ENCODE peak calls at places on chromosomes 13 and 19, in five cellular contexts. A, V, G, L and C are unnamed samples.

GRCh38 chr19:2552859-2553258 is 76.9 kb downstream of the GADD45B start:
- DNase-seq in V (no peak), L (no peak), A (no peak), G (no peak), C (no peak)

GRCh38 chr13:19605161-19605955 is 28.1 kb upstream of the MPHOSPH8 start:
- DNase-seq in G (peak), L (no peak), V (no peak), A (no peak), C (no peak)

GRCh38 chr13:98476106-98476505 is 100.8 kb downstream of the STK24 start:
- DNase-seq in A (no peak), V (no peak), G (no peak), L (no peak), C (no peak)

GRCh38 chr13:106612688-106613087 is 44.8 kb upstream of the ARGLU1 start:
- DNase-seq in V (peak), A (peak), L (no peak), G (no peak), C (peak)

GRCh38 chr13:99875391-99875790 is 96.2 kb downstream of the ZIC5 start:
- DNase-seq in G (no peak), V (no peak), L (no peak), A (no peak), C (no peak)

GRCh38 chr13:33016414-33017409 is at the start of gene KL:
- DNase-seq in A (peak), V (peak), G (peak), L (no peak), C (no peak)

GRCh38 chr13:109684836-109685602 is 101.4 kb downstream of the IRS2 start:
- DNase-seq in L (no peak), V (no peak), A (no peak), G (peak), C (peak)

GRCh38 chr13:110001622-110002275 is 215.4 kb upstream of the IRS2 start:
- DNase-seq in A (peak), L (no peak), V (no peak), G (peak), C (peak)

GRCh38 chr19:5268801-5269200 is 71.8 kb downstream of the PTPRS start:
- DNase-seq in G (no peak), V (no peak), A (no peak), L (no peak), C (no peak)

GRCh38 chr13:23867027-23867491 is 22.1 kb downstream of the MIPEP start:
- DNase-seq in A (peak), V (no peak), L (no peak), G (peak), C (peak)

GRCh38 chr13:86052141-86052540 is 252.9 kb upstream of the SLITRK6 start:
- DNase-seq in L (no peak), A (no peak), V (no peak), G (no peak), C (no peak)

GRCh38 chr13:27405521-27406134 is 18.8 kb upstream of the GTF3A start:
- DNase-seq in G (no peak), L (no peak), V (no peak), A (no peak), C (no peak)

GRCh38 chr19:13077233-13077632 is 25.4 kb downstream of the LYL1 start:
- DNase-seq in G (no peak), V (no peak), L (no peak), A (no peak), C (no peak)

GRCh38 chr13:98458431-98458830 is 118.5 kb downstream of the STK24 start:
- DNase-seq in G (no peak), V (no peak), A (no peak), L (no peak), C (no peak)

GRCh38 chr13:38686635-38687245 is at the start of gene FREM2:
- DNase-seq in V (peak), G (peak), A (peak), L (no peak), C (peak)

GRCh38 chr13:85261757-85262346 is 537.4 kb downstream of the SLITRK6 start:
- DNase-seq in V (no peak), G (no peak), A (peak), L (no peak), C (peak)

GRCh38 chr19:5717215-5717614 is 2.7 kb downstream of the LONP1 start:
- DNase-seq in G (no peak), A (no peak), L (no peak), V (no peak), C (no peak)

GRCh38 chr19:48966541-48967345 is 1.6 kb downstream of the FTL start:
- DNase-seq in L (no peak), G (no peak), V (no peak), A (peak), C (peak)

GRCh38 chr13:33276581-33276980 is 9.0 kb downstream of the STARD13 start:
- DNase-seq in L (no peak), V (no peak), A (no peak), G (peak), C (peak)

GRCh38 chr19:34135401-34135800 is 36.9 kb upstream of the LSM14A start:
- DNase-seq in V (no peak), G (no peak), L (no peak), A (no peak), C (no peak)

GRCh38 chr19:679418-680286 is 3.5 kb downstream of the FSTL3 start:
- DNase-seq in G (peak), V (peak), L (no peak), A (peak), C (peak)

GRCh38 chr19:49475995-49476880 is 2.2 kb downstream of the FLT3LG start:
- DNase-seq in A (peak), L (no peak), G (no peak), V (no peak), C (peak)

GRCh38 chr19:6509118-6509971 is 7.2 kb upstream of the TUBB4A start:
- DNase-seq in G (no peak), L (no peak), A (no peak), V (no peak), C (no peak)

GRCh38 chr19:4449826-4450075 is 7.8 kb downstream of the UBXN6 start:
- DNase-seq in A (no peak), L (no peak), G (no peak), V (no peak), C (no peak)

GRCh38 chr19:6034512-6034911 is 56.6 kb upstream of the RANBP3 start:
- DNase-seq in V (no peak), A (no peak), G (no peak), L (no peak), C (no peak)

GRCh38 chr19:54459282-54460229 is 4.0 kb downstream of the LENG9 start:
- DNase-seq in G (no peak), A (peak), L (no peak), V (no peak), C (no peak)

GRCh38 chr13:31046711-31047279 is 114.3 kb downstream of the TEX26 start:
- DNase-seq in G (peak), L (no peak), V (no peak), A (peak), C (peak)

GRCh38 chr13:31742102-31742695 is 2.9 kb downstream of the RXFP2 start:
- DNase-seq in G (peak), A (peak), L (no peak), V (peak), C (peak)

GRCh38 chr13:75533866-75534265 is 3.8 kb downstream of the COMMD6 start:
- DNase-seq in L (no peak), A (no peak), G (peak), V (no peak), C (no peak)

GRCh38 chr13:48828962-48829405 is 146.7 kb upstream of the FNDC3A start:
- DNase-seq in A (no peak), V (no peak), L (no peak), G (peak), C (no peak)

GRCh38 chr13:60328073-60328472 is 68.9 kb upstream of the TDRD3 start:
- DNase-seq in V (no peak), A (no peak), G (no peak), L (no peak), C (no peak)

GRCh38 chr13:111945086-111945485 is 121.9 kb upstream of the SOX1 start:
- DNase-seq in G (no peak), V (no peak), L (no peak), A (no peak), C (no peak)

GRCh38 chr19:52943884-52944643 is 18.6 kb downstream of the ZNF816 start:
- DNase-seq in A (no peak), G (no peak), L (no peak), V (no peak), C (no peak)

GRCh38 chr19:413756-414420 is 4.9 kb upstream of the C2CD4C start:
- DNase-seq in V (no peak), A (no peak), G (no peak), L (no peak), C (no peak)

GRCh38 chr13:76293346-76293745 is 592.9 kb downstream of the KCTD12 start:
- DNase-seq in L (peak), G (peak), A (peak), V (no peak), C (peak)

GRCh38 chr19:41903161-41903953 is 20.4 kb downstream of the ARHGEF1 start:
- DNase-seq in A (no peak), L (no peak), G (no peak), V (no peak), C (no peak)

GRCh38 chr19:12159773-12160414 is 3.0 kb upstream of the ZNF136 start:
- DNase-seq in L (no peak), G (no peak), A (no peak), V (no peak), C (no peak)

GRCh38 chr19:23790641-23791488 is 32.2 kb upstream of the ZNF681 start:
- DNase-seq in G (no peak), A (no peak), V (peak), L (no peak), C (no peak)

GRCh38 chr13:76948139-76948538 is at the start of gene ACOD1:
- DNase-seq in L (no peak), G (no peak), A (no peak), V (no peak), C (no peak)

GRCh38 chr13:95403349-95404140 is 102.3 kb upstream of the ABCC4 start:
- DNase-seq in V (no peak), G (peak), A (peak), L (no peak), C (no peak)

GRCh38 chr13:40776232-40776631 is 5.2 kb upstream of the MRPS31 start:
- DNase-seq in L (no peak), A (no peak), G (no peak), V (no peak), C (no peak)
- H3K4me3 ChIP-seq in L (no peak), A (no peak), G (no peak), V (no peak), C (no peak)

GRCh38 chr19:27774827-27775226 is 1438.1 kb downstream of the UQCRFS1 start:
- DNase-seq in V (no peak), G (no peak), A (no peak), L (no peak), C (no peak)

GRCh38 chr19:27776524-27776923 is 1436.4 kb downstream of the UQCRFS1 start:
- DNase-seq in L (no peak), G (no peak), A (no peak), V (no peak), C (no peak)

GRCh38 chr19:27774337-27774736 is 1438.6 kb downstream of the UQCRFS1 start:
- DNase-seq in L (no peak), G (no peak), V (no peak), A (peak), C (no peak)

GRCh38 chr19:27776020-27776419 is 1436.9 kb downstream of the UQCRFS1 start:
- DNase-seq in A (peak), L (no peak), V (no peak), G (peak), C (peak)

DNA sequence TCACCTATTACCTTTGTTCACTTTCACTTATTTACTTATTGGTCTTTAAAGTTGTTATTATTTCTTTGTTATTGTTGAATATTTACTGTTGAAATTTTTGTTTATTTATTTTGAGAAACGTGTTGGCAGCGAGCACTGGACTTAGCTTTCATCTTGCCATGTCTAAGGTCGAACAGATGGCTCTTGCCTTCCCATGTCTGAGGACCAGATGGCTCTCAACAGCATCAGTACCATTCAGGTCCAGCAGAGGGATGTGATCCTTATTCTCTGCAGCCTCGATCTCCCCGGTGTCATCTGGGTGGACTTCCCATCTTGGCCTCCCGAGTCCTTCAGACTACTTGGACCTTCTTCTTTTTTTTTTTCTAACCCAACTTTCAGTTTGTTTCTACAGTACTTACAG is 1437.6 kb downstream of the UQCRFS1 start:
- DNase-seq in V (no peak), G (no peak), L (no peak), A (no peak), C (no peak)
- TF ChIP-seq CTCF in V (no peak), G (no peak), L (peak), A (no peak), C (no peak)

GRCh38 chr19:10636304-10636972 is 11.1 kb downstream of the SLC44A2 start:
- DNase-seq in A (no peak), G (no peak), V (no peak), L (no peak), C (no peak)
- H3K4me3 ChIP-seq in A (no peak), G (no peak), V (no peak), L (no peak), C (no peak)

DNA sequence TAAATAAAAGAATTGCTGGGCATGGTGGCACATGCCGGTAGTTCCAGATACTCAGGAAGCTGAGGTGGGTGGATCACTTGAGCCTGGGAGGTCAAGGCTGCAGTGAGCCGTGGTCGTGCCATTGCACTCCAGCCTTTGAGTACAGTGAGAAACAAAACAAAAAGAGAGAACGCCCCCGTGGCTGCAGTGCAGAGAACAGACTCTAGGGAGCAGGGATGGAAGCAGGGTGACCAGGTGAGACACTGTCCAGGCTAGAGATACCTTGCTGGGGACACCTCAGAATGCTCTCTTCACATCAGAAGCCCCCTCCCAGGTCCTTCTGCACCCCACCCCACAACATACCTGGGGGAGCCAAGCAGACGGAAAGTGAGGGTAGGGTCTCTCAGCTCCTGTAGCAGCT is 24.8 kb downstream of the MAP4K1 start:
- DNase-seq in V (no peak), L (no peak), G (no peak), A (no peak), C (no peak)
- TF ChIP-seq CTCF in V (no peak), L (no peak), G (no peak), A (no peak), C (no peak)

DNA sequence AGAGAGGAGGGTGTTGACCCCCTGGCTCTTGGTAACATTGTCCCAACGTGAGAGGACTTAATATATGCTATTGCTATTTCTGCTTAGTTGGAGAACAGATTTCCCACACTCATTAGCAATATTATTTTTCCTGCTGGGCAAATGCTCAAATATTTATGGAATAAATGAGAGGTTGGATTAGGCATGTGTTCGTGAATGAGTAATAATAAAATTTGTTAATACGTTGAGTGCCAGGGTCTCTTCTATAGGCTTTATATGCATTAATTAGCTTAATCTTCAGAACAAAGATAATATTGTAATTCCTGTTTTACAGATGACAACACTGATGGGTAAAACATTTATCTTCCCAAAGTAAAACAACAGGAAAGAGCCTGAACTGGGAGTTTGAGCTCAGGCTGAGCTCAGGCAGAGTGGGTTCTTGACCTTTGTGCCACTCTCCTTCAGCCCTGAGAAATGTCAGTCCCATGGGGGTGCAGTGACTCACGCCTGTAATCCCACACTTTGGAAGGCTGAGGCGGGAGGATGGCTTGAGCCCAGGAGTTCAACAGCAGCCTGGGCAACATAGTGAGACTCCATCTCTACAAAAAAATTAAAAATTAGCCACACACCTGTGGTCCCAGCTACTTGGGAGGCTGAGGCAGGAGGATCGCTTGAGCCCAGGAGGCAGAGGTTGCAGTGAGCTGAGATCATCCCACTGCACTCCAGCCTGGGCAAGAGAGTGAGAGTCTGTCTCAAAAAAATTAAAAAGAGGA is 1.2 kb downstream of the ZNF233 start:
- DNase-seq in L (no peak), G (no peak), V (no peak), A (peak), C (no peak)
- H3K4me3 ChIP-seq in L (no peak), G (no peak), V (no peak), A (no peak), C (no peak)

GRCh38 chr19:45082170-45082569 is 3.1 kb downstream of the GEMIN7 start:
- DNase-seq in L (no peak), V (no peak), G (no peak), A (no peak), C (no peak)

GRCh38 chr19:45078390-45079062 is 534 bp upstream of the GEMIN7 start:
- DNase-seq in L (no peak), G (no peak), V (no peak), A (no peak), C (no peak)

GRCh38 chr19:45079911-45080469 is 930 bp downstream of the GEMIN7 start:
- DNase-seq in V (no peak), G (no peak), A (no peak), L (no peak), C (no peak)

GRCh38 chr19:45076851-45077730 is 813 bp upstream of the ZNF296 start:
- DNase-seq in V (no peak), L (no peak), G (no peak), A (no peak), C (no peak)

GRCh38 chr19:45079063-45079910 is at the start of gene GEMIN7:
- DNase-seq in G (peak), V (peak), A (peak), L (no peak), C (peak)
- TF ChIP-seq CTCF in G (no peak), V (no peak), A (no peak), L (no peak), C (no peak)